ENCODE peak calls at places on chromosomes 5 and 9, in five cellular contexts. X, B, K, H and Y are unnamed samples. For H3K4me1, the result is how much of the 10 kb centered on the place peaks cover.

GRCh38 chr9:33946779-33947535 is 101.7 kb downstream of the UBAP2 start:
- DNase-seq in H (no peak), K (no peak), B (no peak), X (no peak), Y (no peak)

GRCh38 chr5:155268770-155269425 is 255.3 kb downstream of the KIF4B start:
- DNase-seq in X (no peak), B (no peak), K (no peak), H (no peak), Y (no peak)

GRCh38 chr5:90849939-90850338 is 291.3 kb downstream of the ADGRV1 start:
- DNase-seq in B (no peak), K (no peak), H (no peak), X (no peak), Y (no peak)

GRCh38 chr9:114218264-114219120 is 63.2 kb downstream of the COL27A1 start:
- DNase-seq in K (no peak), H (no peak), X (no peak), B (no peak), Y (no peak)

GRCh38 chr5:100901851-100902341 is 1.2 kb downstream of the ST8SIA4 start:
- DNase-seq in K (peak), B (peak), X (no peak), H (peak), Y (peak)

GRCh38 chr5:1285883-1286291 is 9.0 kb downstream of the TERT start:
- DNase-seq in H (no peak), K (no peak), X (no peak), B (no peak), Y (no peak)

GRCh38 chr5:78615697-78616096 is 32.9 kb downstream of the LHFPL2 start:
- DNase-seq in K (no peak), H (no peak), X (no peak), B (no peak), Y (no peak)

GRCh38 chr5:104053057-104053666 is 490.6 kb upstream of the NUDT12 start:
- DNase-seq in H (no peak), X (no peak), K (no peak), B (no peak), Y (no peak)

GRCh38 chr9:83199240-83199639 is 136.3 kb upstream of the RASEF start:
- DNase-seq in B (no peak), K (no peak), X (no peak), H (no peak), Y (no peak)

GRCh38 chr5:140148508-140148907 is 22.8 kb downstream of the IGIP start:
- DNase-seq in X (no peak), H (no peak), K (no peak), B (no peak), Y (no peak)

GRCh38 chr9:130936285-130937117 is 2.5 kb downstream of the FIBCD1 start:
- DNase-seq in X (no peak), B (no peak), H (peak), K (no peak), Y (no peak)

GRCh38 chr5:55841976-55842375 is 9.2 kb upstream of the IL31RA start:
- DNase-seq in K (no peak), X (no peak), H (no peak), B (no peak), Y (no peak)

GRCh38 chr9:124262596-124263045 is 4.9 kb downstream of the NEK6 start:
- DNase-seq in X (no peak), H (no peak), K (no peak), B (no peak), Y (no peak)

GRCh38 chr9:70947086-70947485 is 174.3 kb downstream of the TRPM3 start:
- DNase-seq in B (no peak), K (no peak), X (no peak), H (no peak), Y (no peak)

GRCh38 chr5:1345876-1346626 is 1.2 kb upstream of the CLPTM1L start:
- DNase-seq in B (no peak), K (no peak), H (no peak), X (no peak), Y (no peak)

GRCh38 chr5:68994645-68995044 is 99.2 kb upstream of the SLC30A5 start:
- DNase-seq in H (no peak), K (no peak), B (no peak), X (no peak), Y (no peak)

GRCh38 chr5:122163151-122164069 is 34.1 kb downstream of the ZNF474 start:
- DNase-seq in H (peak), B (no peak), K (no peak), X (no peak), Y (no peak)

GRCh38 chr5:149588947-149589346 is 7.6 kb downstream of the ARHGEF37 start:
- DNase-seq in K (no peak), B (no peak), X (no peak), H (no peak), Y (no peak)

GRCh38 chr5:146528232-146528631 is 12.2 kb upstream of the GPR151 start:
- DNase-seq in H (no peak), X (no peak), B (no peak), K (no peak), Y (no peak)

GRCh38 chr5:92979716-92980115 is 601.3 kb downstream of the NR2F1-AS1 start:
- DNase-seq in H (no peak), K (no peak), X (no peak), B (no peak), Y (no peak)

GRCh38 chr9:38697901-38698300 is 22.0 kb downstream of the FAM240B start:
- DNase-seq in K (no peak), B (no peak), H (no peak), X (no peak), Y (no peak)

GRCh38 chr9:121599872-121600585 is 51.4 kb upstream of the DAB2IP start:
- DNase-seq in H (no peak), X (no peak), B (no peak), K (no peak), Y (no peak)

GRCh38 chr9:5442400-5443011 is 4.8 kb upstream of the PLGRKT start:
- DNase-seq in H (no peak), B (no peak), X (no peak), K (peak), Y (no peak)

GRCh38 chr5:139186752-139187326 is 11.3 kb downstream of the SIL1 start:
- DNase-seq in K (no peak), H (no peak), X (no peak), B (no peak), Y (no peak)

GRCh38 chr5:172150514-172151425 is 37.3 kb downstream of the STK10 start:
- DNase-seq in H (peak), B (peak), X (no peak), K (no peak), Y (no peak)

GRCh38 chr5:113122053-113122452 is 145.5 kb downstream of the DCP2 start:
- DNase-seq in X (no peak), B (no peak), H (peak), K (no peak), Y (no peak)

GRCh38 chr5:1758574-1758973 is 41.1 kb downstream of the MRPL36 start:
- DNase-seq in H (no peak), X (no peak), B (no peak), K (no peak), Y (no peak)

GRCh38 chr5:128613111-128613510 is 75.1 kb upstream of the FBN2 start:
- DNase-seq in K (no peak), H (no peak), X (no peak), B (no peak), Y (no peak)

GRCh38 chr5:179260324-179261070 is 84.8 kb downstream of the ADAMTS2 start:
- DNase-seq in X (no peak), B (no peak), H (no peak), K (no peak), Y (no peak)

GRCh38 chr9:135561391-135562234 is at the start of gene PAEP:
- DNase-seq in X (no peak), B (no peak), K (no peak), H (no peak), Y (no peak)

GRCh38 chr9:130461218-130461630 is 16.5 kb downstream of the ASS1 start:
- DNase-seq in B (peak), K (peak), X (no peak), H (peak), Y (peak)

GRCh38 chr9:126334626-126335621 is 8.3 kb downstream of the MVB12B start:
- DNase-seq in X (no peak), H (no peak), B (no peak), K (no peak), Y (no peak)

GRCh38 chr5:11797132-11797531 is 107.1 kb downstream of the CTNND2 start:
- DNase-seq in K (no peak), X (no peak), H (no peak), B (no peak), Y (no peak)

GRCh38 chr5:169226904-169227303 is 74.0 kb downstream of the SLIT3 start:
- DNase-seq in X (no peak), B (no peak), H (no peak), K (no peak), Y (no peak)

GRCh38 chr9:6106576-6107339 is 91.3 kb upstream of the RANBP6 start:
- DNase-seq in K (peak), H (no peak), B (no peak), X (peak), Y (no peak)

GRCh38 chr5:151931260-151931659 is 6.6 kb upstream of the GLRA1 start:
- DNase-seq in B (no peak), H (no peak), X (no peak), K (peak), Y (no peak)

GRCh38 chr9:109981091-109981490 is 201.1 kb downstream of the PALM2AKAP2 start:
- DNase-seq in K (no peak), H (no peak), X (no peak), B (no peak), Y (no peak)

GRCh38 chr5:102048940-102049339 is 247.1 kb downstream of the SLCO4C1 start:
- DNase-seq in X (no peak), H (no peak), K (no peak), B (no peak), Y (no peak)

GRCh38 chr5:112013660-112014059 is 256.7 kb upstream of the NREP start:
- DNase-seq in B (no peak), H (no peak), X (no peak), K (no peak), Y (no peak)

GRCh38 chr5:177249761-177250537 is 53.6 kb downstream of the RAB24 start:
- DNase-seq in B (no peak), K (no peak), X (no peak), H (no peak), Y (no peak)
- H3K27ac ChIP-seq in B (no peak), K (no peak), X (no peak), H (no peak), Y (no peak)

GRCh38 chr5:52807037-52807436 is 19.3 kb downstream of the ITGA1 start:
- DNase-seq in H (no peak), B (no peak), K (no peak), X (no peak), Y (no peak)
- H3K4me1 ChIP-seq in H (under half), B (half or more), K (under half), X (under half), Y (under half)

GRCh38 chr9:690517-691111 is 150.9 kb upstream of the DMRT1 start:
- DNase-seq in B (no peak), K (no peak), H (no peak), X (no peak), Y (no peak)
- H3K27ac ChIP-seq in B (no peak), K (no peak), H (peak), X (no peak), Y (no peak)

GRCh38 chr5:67045816-67046740 is 150.5 kb downstream of the CD180 start:
- DNase-seq in B (no peak), H (no peak), X (no peak), K (no peak), Y (no peak)
- H3K4me1 ChIP-seq in B (under half), H (under half), X (under half), K (under half), Y (under half)

GRCh38 chr5:39177629-39177959 is 41.8 kb downstream of the FYB1 start:
- DNase-seq in K (no peak), B (no peak), X (no peak), H (no peak), Y (peak)

GRCh38 chr5:39175273-39175955 is 43.9 kb downstream of the FYB1 start:
- DNase-seq in K (no peak), B (no peak), H (no peak), X (no peak), Y (no peak)

GRCh38 chr5:39176740-39177628 is 42.4 kb downstream of the FYB1 start:
- DNase-seq in H (no peak), K (no peak), B (no peak), X (no peak), Y (peak)

GRCh38 chr5:39178856-39179255 is 40.5 kb downstream of the FYB1 start:
- DNase-seq in H (no peak), X (no peak), B (no peak), K (no peak), Y (no peak)

GRCh38 chr5:39178171-39178570 is 41.2 kb downstream of the FYB1 start:
- DNase-seq in K (no peak), X (no peak), H (no peak), B (no peak), Y (no peak)
- H3K27ac ChIP-seq in K (no peak), X (no peak), H (no peak), B (no peak), Y (peak)

GRCh38 chr9:133960568-133961129 is 31.5 kb downstream of the VAV2 start:
- DNase-seq in B (peak), H (peak), K (no peak), X (no peak), Y (no peak)
- H3K4me1 ChIP-seq in B (half or more), H (under half), K (half or more), X (under half), Y (under half)